ENCODE peak calls at places on chromosome 10, in four cellular contexts. G, Y, P and O are unnamed samples.
A peak's percentile ranks its signal among the peaks of the same experiment; 100 is the strongest.

GRCh38 chr10:82737556-82737955 is 862.6 kb downstream of the NRG3 start:
- DNase-seq in G (no peak), Y (no peak), P (no peak), O (no peak)

GRCh38 chr10:123637326-123637880 is 28.8 kb upstream of the GPR26 start:
- DNase-seq in G (no peak), Y (no peak), P (no peak), O (no peak)

GRCh38 chr10:8183241-8183704 is 128.8 kb downstream of the GATA3 start:
- DNase-seq in G (no peak), Y (no peak), P (no peak), O (no peak)

GRCh38 chr10:95236068-95236903 is 42.2 kb downstream of the ACSM6 start:
- DNase-seq in G (no peak), Y (no peak), P (peak; percentile 81), O (no peak)

GRCh38 chr10:37680716-37681616 is 176.4 kb downstream of the ZNF248 start:
- DNase-seq in G (no peak), Y (no peak), P (no peak), O (no peak)

GRCh38 chr10:28677889-28678686 is 767 bp downstream of the BAMBI start:
- DNase-seq in G (peak; percentile 35), Y (no peak), P (peak; percentile 22), O (peak; percentile 39)

GRCh38 chr10:21961847-21962246 is 41.7 kb downstream of the DNAJC1 start:
- DNase-seq in G (no peak), Y (no peak), P (peak; percentile 10), O (no peak)

GRCh38 chr10:91389636-91390512 is 20.3 kb upstream of the HECTD2 start:
- DNase-seq in G (no peak), Y (no peak), P (peak; percentile 71), O (no peak)

GRCh38 chr10:85673270-85673669 is 693.3 kb downstream of the GRID1 start:
- DNase-seq in G (no peak), Y (no peak), P (no peak), O (no peak)

GRCh38 chr10:129952771-129953489 is 11.1 kb downstream of the EBF3 start:
- DNase-seq in G (no peak), Y (no peak), P (peak; percentile 40), O (no peak)

GRCh38 chr10:79939969-79940368 is 8.9 kb downstream of the SFTPD start:
- DNase-seq in G (no peak), Y (no peak), P (no peak), O (no peak)

GRCh38 chr10:47264797-47265281 is 35.2 kb upstream of the GDF10 start:
- DNase-seq in G (no peak), Y (no peak), P (no peak), O (no peak)

GRCh38 chr10:129099992-129100391 is 367.0 kb upstream of the MGMT start:
- DNase-seq in G (no peak), Y (no peak), P (no peak), O (no peak)

GRCh38 chr10:29849434-29849833 is 210.0 kb downstream of the JCAD start:
- DNase-seq in G (no peak), Y (no peak), P (peak; percentile 95), O (no peak)
- H3K4me1 ChIP-seq in G (no peaks in the 10 kb centered on the region), Y (no peaks in the 10 kb centered on the region), P (peaks cover 5% of the 10 kb centered on the region), O (no peaks in the 10 kb centered on the region)

DNA sequence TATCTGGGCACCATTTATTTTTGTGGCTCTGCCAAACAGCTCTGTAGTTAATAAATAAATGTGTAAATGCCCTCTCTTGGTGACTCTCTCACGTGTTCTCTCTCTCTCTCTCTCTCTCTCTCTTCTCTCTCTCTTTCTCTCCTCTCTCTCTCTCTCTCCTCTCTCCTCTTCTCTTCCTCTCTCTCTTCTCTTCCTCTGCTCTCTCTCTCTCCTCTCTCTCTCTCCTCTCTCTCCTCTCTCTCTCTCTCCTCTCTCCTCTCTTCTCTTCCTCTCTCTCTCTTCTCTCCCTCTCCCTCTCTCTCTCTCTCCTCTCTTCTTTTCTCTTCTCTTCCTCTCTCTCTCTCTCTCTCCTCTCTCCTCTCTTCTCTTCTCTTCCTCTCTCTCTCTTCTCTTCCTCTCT is 145.8 kb upstream of the TMEM72 start:
- DNase-seq in G (no peak), Y (no peak), P (no peak), O (no peak)
- H3K4me1 ChIP-seq in G (no peaks in the 10 kb centered on the region), Y (no peaks in the 10 kb centered on the region), P (no peaks in the 10 kb centered on the region), O (no peaks in the 10 kb centered on the region)

GRCh38 chr10:3365630-3366029 is 193.0 kb upstream of the PITRM1 start:
- DNase-seq in G (no peak), Y (no peak), P (no peak), O (no peak)

GRCh38 chr10:3364768-3365480 is 192.3 kb upstream of the PITRM1 start:
- DNase-seq in G (no peak), Y (no peak), P (no peak), O (no peak)

GRCh38 chr10:3363316-3364070 is 190.9 kb upstream of the PITRM1 start:
- DNase-seq in G (no peak), Y (no peak), P (peak; percentile 49), O (no peak)

GRCh38 chr10:3366735-3367405 is 194.3 kb upstream of the PITRM1 start:
- DNase-seq in G (no peak), Y (no peak), P (no peak), O (no peak)

GRCh38 chr10:3366043-3366442 is 193.5 kb upstream of the PITRM1 start:
- DNase-seq in G (no peak), Y (no peak), P (no peak), O (no peak)
- H3K4me1 ChIP-seq in G (no peaks in the 10 kb centered on the region), Y (no peaks in the 10 kb centered on the region), P (peaks cover 9% of the 10 kb centered on the region), O (no peaks in the 10 kb centered on the region)

GRCh38 chr10:110567201-110568054 is at the start of gene SMC3:
- DNase-seq in G (peak; percentile 90), Y (peak; percentile 92), P (peak; percentile 96), O (peak; percentile 96)
- H3K4me1 ChIP-seq in G (peaks cover 4% of the 10 kb centered on the region), Y (peaks cover 23% of the 10 kb centered on the region), P (peaks cover 5% of the 10 kb centered on the region), O (peaks cover 34% of the 10 kb centered on the region)

DNA sequence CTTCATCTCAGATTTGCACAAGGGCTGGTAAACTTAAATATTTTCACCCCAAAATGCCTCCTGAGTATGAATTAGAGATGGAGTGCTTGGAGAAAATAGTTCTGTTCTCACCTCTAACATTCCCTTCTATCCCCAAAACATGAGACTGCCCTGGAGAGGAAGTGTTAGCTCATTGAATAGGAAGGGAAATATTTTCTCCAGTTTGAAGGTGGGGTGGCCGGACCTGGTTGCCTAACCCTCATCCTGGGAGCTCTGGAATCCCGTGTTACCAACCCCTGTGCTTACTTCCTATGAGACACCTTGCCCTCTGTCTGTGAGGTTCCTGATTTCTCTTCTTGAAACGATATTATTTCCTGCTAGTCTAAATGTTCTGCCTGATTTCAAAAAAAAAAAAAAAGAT is 782 bp downstream of the IFIT2 start:
- DNase-seq in G (no peak), Y (no peak), P (no peak), O (no peak)
- H3K4me1 ChIP-seq in G (peaks cover 11% of the 10 kb centered on the region), Y (peaks cover 20% of the 10 kb centered on the region), P (peaks cover 11% of the 10 kb centered on the region), O (peaks cover 32% of the 10 kb centered on the region)

DNA sequence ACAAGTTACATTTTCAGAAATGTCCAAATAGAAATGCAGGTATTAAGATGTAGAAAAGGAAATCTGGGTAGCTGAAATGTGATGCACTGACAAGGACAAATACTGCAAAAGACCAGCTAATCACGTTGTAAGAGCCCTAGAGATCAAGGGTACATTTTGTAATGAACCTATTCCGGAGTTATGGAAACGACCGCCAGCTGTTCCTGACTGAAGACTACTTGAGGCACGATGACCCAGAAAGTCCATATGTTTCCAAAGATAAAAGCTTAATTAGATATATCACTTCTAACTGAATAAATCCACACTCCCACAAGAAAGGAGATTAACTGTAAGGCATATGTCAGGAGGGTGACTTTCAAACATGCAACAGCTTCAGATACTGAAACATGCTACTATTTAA is 253.5 kb downstream of the NSUN6 start:
- DNase-seq in G (no peak), Y (no peak), P (no peak), O (no peak)
- H3K4me1 ChIP-seq in G (peaks cover 4% of the 10 kb centered on the region), Y (no peaks in the 10 kb centered on the region), P (peaks cover 8% of the 10 kb centered on the region), O (peaks cover 16% of the 10 kb centered on the region)

GRCh38 chr10:3427316-3427715 is 254.7 kb upstream of the PITRM1 start:
- DNase-seq in G (no peak), Y (no peak), P (peak; percentile 36), O (no peak)
- H3K4me1 ChIP-seq in G (peaks cover 3% of the 10 kb centered on the region), Y (no peaks in the 10 kb centered on the region), P (peaks cover 14% of the 10 kb centered on the region), O (no peaks in the 10 kb centered on the region)

GRCh38 chr10:132273304-132273944 is 34.3 kb downstream of the STK32C start:
- DNase-seq in G (no peak), Y (no peak), P (no peak), O (no peak)

GRCh38 chr10:132274986-132275385 is 32.8 kb downstream of the STK32C start:
- DNase-seq in G (no peak), Y (no peak), P (no peak), O (no peak)

GRCh38 chr10:132272767-132273090 is 35.0 kb downstream of the STK32C start:
- DNase-seq in G (no peak), Y (no peak), P (no peak), O (no peak)

GRCh38 chr10:132274581-132274980 is 33.2 kb downstream of the STK32C start:
- DNase-seq in G (no peak), Y (no peak), P (no peak), O (no peak)

DNA sequence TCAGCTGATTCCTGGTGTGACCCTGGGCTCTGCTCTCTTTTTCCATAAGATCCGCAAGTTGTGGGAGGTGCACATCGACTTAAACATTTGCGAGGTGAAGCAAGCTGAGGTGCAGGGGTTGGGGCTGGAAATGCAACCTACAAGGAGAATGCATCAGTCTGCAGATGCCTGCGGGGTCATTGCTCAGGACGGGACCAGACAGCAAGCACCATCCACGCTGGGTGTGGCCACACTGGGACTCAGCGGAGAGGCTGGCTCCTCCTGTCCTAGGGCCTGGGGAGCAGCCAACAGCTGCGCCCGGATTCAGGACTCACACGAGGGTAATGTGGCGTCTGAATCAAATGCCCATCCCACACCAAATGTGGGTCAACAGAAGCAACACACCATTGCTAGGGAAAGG is 33.8 kb downstream of the STK32C start:
- DNase-seq in G (no peak), Y (no peak), P (no peak), O (no peak)
- H3K4me1 ChIP-seq in G (peaks cover 6% of the 10 kb centered on the region), Y (no peaks in the 10 kb centered on the region), P (peaks cover 5% of the 10 kb centered on the region), O (no peaks in the 10 kb centered on the region)

GRCh38 chr10:17802966-17803365 is 6.2 kb upstream of the MRC1 start:
- DNase-seq in G (no peak), Y (no peak), P (peak; percentile 8), O (no peak)
- H3K4me1 ChIP-seq in G (no peaks in the 10 kb centered on the region), Y (no peaks in the 10 kb centered on the region), P (no peaks in the 10 kb centered on the region), O (no peaks in the 10 kb centered on the region)